ENCODE peak calls at places on chromosomes 7 and 10, in nine cellular contexts. One of them, this sample, is unnamed.

GRCh38 chr10:46019541-46020343 is 10.7 kb downstream of the NCOA4 start:
- DNase-seq in mucosa of descending colon: no peak
- DNase-seq in endothelial cell: no peak
- DNase-seq in HFFc6: no peak
- DNase-seq in IMR-90: no peak
- DNase-seq in choroid plexus epithelial cell: peak; percentile 38
- DNase-seq in AG09309: no peak
- DNase-seq in nephron progenitor cell: no peak
- DNase-seq in GM06990: peak; percentile 15
- DNase-seq in this sample: no peak

GRCh38 chr10:61897671-61898434 is 3.6 kb upstream of the ARID5B start:
- DNase-seq in HFFc6: peak; percentile 52
- DNase-seq in AG09309: no peak
- DNase-seq in mucosa of descending colon: no peak
- DNase-seq in endothelial cell: peak; percentile 29
- DNase-seq in GM06990: no peak
- DNase-seq in choroid plexus epithelial cell: peak; percentile 75
- DNase-seq in IMR-90: peak; percentile 38
- DNase-seq in nephron progenitor cell: peak; percentile 24
- DNase-seq in this sample: no peak

GRCh38 chr7:12494354-12495024 is 76.0 kb upstream of the SCIN start:
- DNase-seq in nephron progenitor cell: no peak
- DNase-seq in IMR-90: no peak
- DNase-seq in mucosa of descending colon: no peak
- DNase-seq in endothelial cell: no peak
- DNase-seq in AG09309: no peak
- DNase-seq in GM06990: no peak
- DNase-seq in HFFc6: no peak
- DNase-seq in choroid plexus epithelial cell: no peak
- DNase-seq in this sample: no peak

GRCh38 chr10:51569467-51569866 is 129.9 kb downstream of the CSTF2T start:
- DNase-seq in endothelial cell: no peak
- DNase-seq in nephron progenitor cell: no peak
- DNase-seq in choroid plexus epithelial cell: no peak
- DNase-seq in IMR-90: no peak
- DNase-seq in HFFc6: no peak
- DNase-seq in GM06990: no peak
- DNase-seq in mucosa of descending colon: no peak
- DNase-seq in AG09309: no peak
- DNase-seq in this sample: no peak

GRCh38 chr7:77569514-77570232 is 32.6 kb downstream of the PTPN12 start:
- DNase-seq in endothelial cell: no peak
- DNase-seq in HFFc6: peak; percentile 12
- DNase-seq in nephron progenitor cell: no peak
- DNase-seq in mucosa of descending colon: no peak
- DNase-seq in IMR-90: peak; percentile 44
- DNase-seq in AG09309: no peak
- DNase-seq in GM06990: no peak
- DNase-seq in choroid plexus epithelial cell: peak; percentile 49
- DNase-seq in this sample: no peak

GRCh38 chr7:122219253-122219865 is 75.3 kb upstream of the AASS start:
- DNase-seq in AG09309: no peak
- DNase-seq in endothelial cell: no peak
- DNase-seq in choroid plexus epithelial cell: peak; percentile 59
- DNase-seq in IMR-90: peak; percentile 26
- DNase-seq in HFFc6: peak; percentile 11
- DNase-seq in GM06990: no peak
- DNase-seq in nephron progenitor cell: no peak
- DNase-seq in mucosa of descending colon: no peak
- DNase-seq in this sample: peak; percentile 41

GRCh38 chr10:60298408-60299389 is 91.0 kb downstream of the ANK3 start:
- DNase-seq in AG09309: no peak
- DNase-seq in GM06990: no peak
- DNase-seq in HFFc6: no peak
- DNase-seq in endothelial cell: no peak
- DNase-seq in mucosa of descending colon: no peak
- DNase-seq in IMR-90: no peak
- DNase-seq in choroid plexus epithelial cell: no peak
- DNase-seq in nephron progenitor cell: no peak
- DNase-seq in this sample: no peak

GRCh38 chr7:76506081-76506440 is 4.3 kb upstream of the UPK3B start:
- DNase-seq in endothelial cell: no peak
- DNase-seq in GM06990: no peak
- DNase-seq in HFFc6: no peak
- DNase-seq in nephron progenitor cell: no peak
- DNase-seq in mucosa of descending colon: no peak
- DNase-seq in IMR-90: no peak
- DNase-seq in choroid plexus epithelial cell: no peak
- DNase-seq in AG09309: no peak
- DNase-seq in this sample: no peak

GRCh38 chr10:100101526-100102076 is 19.9 kb upstream of the CPN1 start:
- DNase-seq in endothelial cell: no peak
- DNase-seq in HFFc6: peak; percentile 5
- DNase-seq in GM06990: no peak
- DNase-seq in AG09309: no peak
- DNase-seq in choroid plexus epithelial cell: peak; percentile 6
- DNase-seq in mucosa of descending colon: no peak
- DNase-seq in IMR-90: peak; percentile 6
- DNase-seq in nephron progenitor cell: no peak
- DNase-seq in this sample: peak; percentile 30

GRCh38 chr10:81915517-81915916 is 40.5 kb downstream of the NRG3 start:
- DNase-seq in GM06990: no peak
- DNase-seq in mucosa of descending colon: no peak
- DNase-seq in choroid plexus epithelial cell: no peak
- DNase-seq in IMR-90: no peak
- DNase-seq in HFFc6: no peak
- DNase-seq in nephron progenitor cell: no peak
- DNase-seq in AG09309: no peak
- DNase-seq in endothelial cell: no peak
- DNase-seq in this sample: no peak

GRCh38 chr10:129126955-129127354 is 340.1 kb upstream of the MGMT start:
- DNase-seq in AG09309: no peak
- DNase-seq in mucosa of descending colon: no peak
- DNase-seq in IMR-90: no peak
- DNase-seq in HFFc6: no peak
- DNase-seq in choroid plexus epithelial cell: no peak
- DNase-seq in GM06990: no peak
- DNase-seq in endothelial cell: no peak
- DNase-seq in nephron progenitor cell: no peak
- DNase-seq in this sample: no peak

GRCh38 chr7:150972094-150972493 is 6.0 kb downstream of the KCNH2 start:
- DNase-seq in mucosa of descending colon: peak; percentile 58
- DNase-seq in AG09309: no peak
- DNase-seq in GM06990: no peak
- DNase-seq in HFFc6: no peak
- DNase-seq in choroid plexus epithelial cell: no peak
- DNase-seq in endothelial cell: no peak
- DNase-seq in nephron progenitor cell: no peak
- DNase-seq in IMR-90: peak; percentile 44
- DNase-seq in this sample: no peak

GRCh38 chr7:38574121-38574520 is 57.1 kb downstream of the AMPH start:
- DNase-seq in AG09309: peak; percentile 3
- DNase-seq in endothelial cell: no peak
- DNase-seq in choroid plexus epithelial cell: peak; percentile 66
- DNase-seq in GM06990: no peak
- DNase-seq in nephron progenitor cell: no peak
- DNase-seq in mucosa of descending colon: no peak
- DNase-seq in HFFc6: no peak
- DNase-seq in IMR-90: peak; percentile 31
- DNase-seq in this sample: no peak

GRCh38 chr10:43857206-43857952 is 208.7 kb upstream of the ZNF32 start:
- DNase-seq in IMR-90: peak; percentile 95
- DNase-seq in GM06990: no peak
- DNase-seq in nephron progenitor cell: no peak
- DNase-seq in choroid plexus epithelial cell: peak; percentile 89
- DNase-seq in endothelial cell: no peak
- DNase-seq in AG09309: peak; percentile 72
- DNase-seq in mucosa of descending colon: no peak
- DNase-seq in HFFc6: peak; percentile 73
- DNase-seq in this sample: peak; percentile 61

GRCh38 chr7:29884399-29885272 is 78.3 kb downstream of the WIPF3 start:
- DNase-seq in GM06990: no peak
- DNase-seq in HFFc6: no peak
- DNase-seq in nephron progenitor cell: peak; percentile 50
- DNase-seq in mucosa of descending colon: no peak
- DNase-seq in choroid plexus epithelial cell: no peak
- DNase-seq in endothelial cell: no peak
- DNase-seq in IMR-90: no peak
- DNase-seq in AG09309: no peak
- DNase-seq in this sample: no peak

GRCh38 chr7:81273601-81274397 is 354.9 kb upstream of the SEMA3C start:
- DNase-seq in mucosa of descending colon: no peak
- DNase-seq in choroid plexus epithelial cell: peak; percentile 20
- DNase-seq in endothelial cell: no peak
- DNase-seq in nephron progenitor cell: no peak
- DNase-seq in GM06990: no peak
- DNase-seq in IMR-90: no peak
- DNase-seq in AG09309: no peak
- DNase-seq in HFFc6: no peak
- DNase-seq in this sample: no peak

GRCh38 chr10:15353471-15353870 is 17.6 kb downstream of the FAM171A1 start:
- DNase-seq in AG09309: no peak
- DNase-seq in IMR-90: no peak
- DNase-seq in mucosa of descending colon: no peak
- DNase-seq in nephron progenitor cell: no peak
- DNase-seq in HFFc6: no peak
- DNase-seq in GM06990: no peak
- DNase-seq in endothelial cell: no peak
- DNase-seq in choroid plexus epithelial cell: no peak
- DNase-seq in this sample: no peak

GRCh38 chr7:51310131-51310583 is 6.5 kb downstream of the COBL start:
- DNase-seq in AG09309: no peak
- DNase-seq in GM06990: no peak
- DNase-seq in choroid plexus epithelial cell: no peak
- DNase-seq in endothelial cell: no peak
- DNase-seq in HFFc6: no peak
- DNase-seq in IMR-90: no peak
- DNase-seq in mucosa of descending colon: no peak
- DNase-seq in nephron progenitor cell: no peak
- DNase-seq in this sample: no peak

GRCh38 chr7:27593226-27593625 is 69.5 kb downstream of the HIBADH start:
- DNase-seq in GM06990: no peak
- DNase-seq in mucosa of descending colon: no peak
- DNase-seq in endothelial cell: no peak
- DNase-seq in nephron progenitor cell: no peak
- DNase-seq in HFFc6: no peak
- DNase-seq in choroid plexus epithelial cell: no peak
- DNase-seq in AG09309: no peak
- DNase-seq in IMR-90: peak; percentile 49
- DNase-seq in this sample: no peak

GRCh38 chr7:77458786-77459185 is 42.6 kb upstream of the GSAP start:
- DNase-seq in endothelial cell: no peak
- DNase-seq in IMR-90: peak; percentile 41
- DNase-seq in AG09309: no peak
- DNase-seq in nephron progenitor cell: no peak
- DNase-seq in mucosa of descending colon: no peak
- DNase-seq in GM06990: no peak
- DNase-seq in HFFc6: no peak
- DNase-seq in choroid plexus epithelial cell: peak; percentile 42
- DNase-seq in this sample: no peak

GRCh38 chr10:106771132-106771531 is 393.4 kb downstream of the SORCS1 start:
- DNase-seq in GM06990: no peak
- DNase-seq in IMR-90: no peak
- DNase-seq in mucosa of descending colon: no peak
- DNase-seq in HFFc6: no peak
- DNase-seq in AG09309: no peak
- DNase-seq in nephron progenitor cell: no peak
- DNase-seq in endothelial cell: no peak
- DNase-seq in choroid plexus epithelial cell: no peak
- DNase-seq in this sample: no peak

GRCh38 chr10:106768204-106768603 is 396.3 kb downstream of the SORCS1 start:
- DNase-seq in AG09309: no peak
- DNase-seq in choroid plexus epithelial cell: no peak
- DNase-seq in GM06990: no peak
- DNase-seq in endothelial cell: no peak
- DNase-seq in HFFc6: no peak
- DNase-seq in nephron progenitor cell: no peak
- DNase-seq in mucosa of descending colon: no peak
- DNase-seq in IMR-90: no peak
- DNase-seq in this sample: no peak

GRCh38 chr10:106764360-106764759 is 400.1 kb downstream of the SORCS1 start:
- DNase-seq in AG09309: no peak
- DNase-seq in HFFc6: no peak
- DNase-seq in nephron progenitor cell: no peak
- DNase-seq in choroid plexus epithelial cell: no peak
- DNase-seq in mucosa of descending colon: no peak
- DNase-seq in GM06990: no peak
- DNase-seq in IMR-90: no peak
- DNase-seq in endothelial cell: no peak
- DNase-seq in this sample: no peak

GRCh38 chr10:106765355-106765754 is 399.2 kb downstream of the SORCS1 start:
- DNase-seq in mucosa of descending colon: no peak
- DNase-seq in endothelial cell: no peak
- DNase-seq in choroid plexus epithelial cell: no peak
- DNase-seq in AG09309: no peak
- DNase-seq in GM06990: no peak
- DNase-seq in nephron progenitor cell: no peak
- DNase-seq in HFFc6: no peak
- DNase-seq in IMR-90: no peak
- DNase-seq in this sample: no peak
- TF ChIP-seq CTCF in mucosa of descending colon: no peak
- TF ChIP-seq CTCF in endothelial cell: no peak
- TF ChIP-seq CTCF in choroid plexus epithelial cell: no peak
- TF ChIP-seq CTCF in AG09309: no peak
- TF ChIP-seq CTCF in GM06990: no peak
- TF ChIP-seq CTCF in nephron progenitor cell: no peak
- TF ChIP-seq CTCF in HFFc6: no peak
- TF ChIP-seq CTCF in IMR-90: no peak
- TF ChIP-seq CTCF in this sample: no peak

GRCh38 chr10:123236122-123236521 is 81.9 kb downstream of the BUB3 start:
- DNase-seq in GM06990: peak; percentile 16
- DNase-seq in mucosa of descending colon: no peak
- DNase-seq in choroid plexus epithelial cell: peak; percentile 7
- DNase-seq in AG09309: no peak
- DNase-seq in nephron progenitor cell: no peak
- DNase-seq in endothelial cell: peak; percentile 8
- DNase-seq in HFFc6: no peak
- DNase-seq in IMR-90: no peak
- DNase-seq in this sample: peak; percentile 11
- TF ChIP-seq CTCF in GM06990: peak; percentile 27
- TF ChIP-seq CTCF in mucosa of descending colon: no peak
- TF ChIP-seq CTCF in choroid plexus epithelial cell: no peak
- TF ChIP-seq CTCF in AG09309: no peak
- TF ChIP-seq CTCF in nephron progenitor cell: no peak
- TF ChIP-seq CTCF in endothelial cell: no peak
- TF ChIP-seq CTCF in HFFc6: no peak
- TF ChIP-seq CTCF in IMR-90: no peak
- TF ChIP-seq CTCF in this sample: no peak

GRCh38 chr10:36171546-36171945 is 529.5 kb upstream of the FZD8 start:
- DNase-seq in HFFc6: no peak
- DNase-seq in endothelial cell: no peak
- DNase-seq in AG09309: no peak
- DNase-seq in GM06990: no peak
- DNase-seq in choroid plexus epithelial cell: no peak
- DNase-seq in mucosa of descending colon: no peak
- DNase-seq in nephron progenitor cell: no peak
- DNase-seq in IMR-90: no peak
- DNase-seq in this sample: no peak
- TF ChIP-seq CTCF in HFFc6: no peak
- TF ChIP-seq CTCF in endothelial cell: no peak
- TF ChIP-seq CTCF in AG09309: no peak
- TF ChIP-seq CTCF in GM06990: no peak
- TF ChIP-seq CTCF in choroid plexus epithelial cell: no peak
- TF ChIP-seq CTCF in mucosa of descending colon: no peak
- TF ChIP-seq CTCF in nephron progenitor cell: no peak
- TF ChIP-seq CTCF in IMR-90: no peak
- TF ChIP-seq CTCF in this sample: no peak

GRCh38 chr7:1729183-1729582 is 59.1 kb downstream of the ELFN1 start:
- DNase-seq in endothelial cell: no peak
- DNase-seq in GM06990: no peak
- DNase-seq in mucosa of descending colon: no peak
- DNase-seq in choroid plexus epithelial cell: no peak
- DNase-seq in IMR-90: no peak
- DNase-seq in HFFc6: no peak
- DNase-seq in AG09309: no peak
- DNase-seq in nephron progenitor cell: no peak
- DNase-seq in this sample: no peak
- TF ChIP-seq CTCF in endothelial cell: no peak
- TF ChIP-seq CTCF in GM06990: no peak
- TF ChIP-seq CTCF in mucosa of descending colon: no peak
- TF ChIP-seq CTCF in choroid plexus epithelial cell: no peak
- TF ChIP-seq CTCF in IMR-90: no peak
- TF ChIP-seq CTCF in HFFc6: no peak
- TF ChIP-seq CTCF in AG09309: no peak
- TF ChIP-seq CTCF in nephron progenitor cell: no peak
- TF ChIP-seq CTCF in this sample: no peak